ENCODE peak calls at places on chromosomes 6 and 20, in seven cellular contexts. P, Z, O, Q, Y, S and H are unnamed samples.

GRCh38 chr6:162055365-162055764 is 672.2 kb downstream of the PRKN start:
- DNase-seq in P (no peak), Z (no peak), O (no peak), Q (no peak), Y (no peak), S (no peak), H (no peak)

GRCh38 chr6:47207261-47207660 is 102.4 kb downstream of the TNFRSF21 start:
- DNase-seq in P (no peak), Z (no peak), O (no peak), Q (no peak), Y (no peak), S (no peak), H (no peak)

GRCh38 chr20:1809121-1809520 is 86.1 kb upstream of the SIRPA start:
- DNase-seq in P (peak; percentile 90), Z (no peak), O (no peak), Q (no peak), Y (no peak), S (peak; percentile 66), H (peak; percentile 73)

GRCh38 chr6:159062564-159062945 is 17.8 kb upstream of the TAGAP start:
- DNase-seq in P (no peak), Z (no peak), O (peak; percentile 38), Q (no peak), Y (no peak), S (no peak), H (no peak)

GRCh38 chr20:63737940-63738686 is 1.5 kb upstream of the SLC2A4RG start:
- DNase-seq in P (no peak), Z (no peak), O (peak; percentile 43), Q (peak; percentile 63), Y (no peak), S (no peak), H (no peak)

GRCh38 chr20:21465799-21466198 is 48.1 kb downstream of the NKX2-2 start:
- DNase-seq in P (no peak), Z (no peak), O (no peak), Q (no peak), Y (no peak), S (no peak), H (no peak)

GRCh38 chr20:1856419-1856818 is 38.8 kb upstream of the SIRPA start:
- DNase-seq in P (no peak), Z (no peak), O (no peak), Q (no peak), Y (no peak), S (peak; percentile 43), H (no peak)

GRCh38 chr6:139686308-139686707 is 311.9 kb upstream of the CITED2 start:
- DNase-seq in P (peak; percentile 6), Z (no peak), O (no peak), Q (no peak), Y (no peak), S (peak; percentile 52), H (peak; percentile 23)

GRCh38 chr6:169165561-169166300 is 87.9 kb downstream of the THBS2 start:
- DNase-seq in P (no peak), Z (no peak), O (no peak), Q (no peak), Y (no peak), S (peak; percentile 71), H (no peak)

GRCh38 chr6:103273048-103273447 is 1586.7 kb downstream of the HACE1 start:
- DNase-seq in P (no peak), Z (no peak), O (no peak), Q (peak; percentile 52), Y (peak; percentile 62), S (no peak), H (peak; percentile 54)
- TF ChIP-seq CTCF in P (peak; percentile 31), Z (no peak), O (no peak), Q (peak; percentile 64), Y (no peak), S (no peak), H (peak; percentile 49)

DNA sequence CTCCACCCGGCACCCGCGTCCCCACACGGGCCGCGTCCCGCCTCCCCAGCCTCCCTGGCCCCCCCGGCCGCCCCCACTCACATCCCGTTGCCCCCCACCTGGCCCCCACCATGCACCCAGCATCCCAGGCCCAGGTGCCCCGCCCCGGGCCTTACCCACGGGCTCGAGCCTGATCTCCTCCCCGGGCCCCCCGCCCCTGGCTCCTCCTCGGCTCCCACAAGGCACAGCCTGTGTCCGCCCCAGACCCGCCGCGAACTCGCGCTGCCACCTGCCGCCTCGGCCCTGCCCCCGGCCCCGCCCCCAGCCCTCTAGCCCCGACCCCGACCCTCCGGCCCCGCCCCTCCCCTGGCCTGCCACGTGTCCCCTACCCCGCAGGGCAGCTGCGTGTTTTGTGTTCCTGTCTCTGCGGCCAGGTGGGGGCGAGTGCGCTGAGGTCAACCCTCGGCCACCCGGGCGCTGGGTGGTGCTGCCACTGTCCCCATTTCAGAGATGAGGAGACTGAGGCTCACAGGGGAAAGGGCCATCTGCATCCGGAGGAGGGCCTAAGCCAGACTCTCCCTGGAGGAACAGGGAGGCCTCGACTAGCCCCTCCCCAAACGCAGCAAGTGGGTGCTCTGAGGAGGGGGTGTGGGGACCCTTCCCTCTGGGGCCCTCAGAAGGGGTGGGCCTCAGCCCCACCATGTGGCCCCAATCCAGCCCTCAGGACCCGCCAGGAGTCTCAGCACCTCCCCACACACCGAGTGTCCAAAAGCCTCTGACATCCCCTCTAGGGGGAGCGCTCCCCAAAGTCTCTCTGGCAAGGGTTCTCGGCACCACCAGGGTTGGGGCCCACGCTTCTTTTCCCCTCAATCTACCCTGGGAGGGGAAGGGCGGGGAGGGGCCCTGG is 99.8 kb downstream of the TAF4 start:
- DNase-seq in P (no peak), Z (no peak), O (no peak), Q (no peak), Y (no peak), S (no peak), H (no peak)
- TF ChIP-seq CTCF in P (no peak), Z (no peak), O (no peak), Q (no peak), Y (no peak), S (no peak), H (no peak)

GRCh38 chr6:105001063-105001462 is 44.2 kb downstream of the LIN28B start:
- DNase-seq in P (no peak), Z (no peak), O (no peak), Q (no peak), Y (no peak), S (no peak), H (no peak)

GRCh38 chr6:105001906-105002305 is 45.0 kb downstream of the LIN28B start:
- DNase-seq in P (no peak), Z (no peak), O (no peak), Q (no peak), Y (no peak), S (no peak), H (no peak)

DNA sequence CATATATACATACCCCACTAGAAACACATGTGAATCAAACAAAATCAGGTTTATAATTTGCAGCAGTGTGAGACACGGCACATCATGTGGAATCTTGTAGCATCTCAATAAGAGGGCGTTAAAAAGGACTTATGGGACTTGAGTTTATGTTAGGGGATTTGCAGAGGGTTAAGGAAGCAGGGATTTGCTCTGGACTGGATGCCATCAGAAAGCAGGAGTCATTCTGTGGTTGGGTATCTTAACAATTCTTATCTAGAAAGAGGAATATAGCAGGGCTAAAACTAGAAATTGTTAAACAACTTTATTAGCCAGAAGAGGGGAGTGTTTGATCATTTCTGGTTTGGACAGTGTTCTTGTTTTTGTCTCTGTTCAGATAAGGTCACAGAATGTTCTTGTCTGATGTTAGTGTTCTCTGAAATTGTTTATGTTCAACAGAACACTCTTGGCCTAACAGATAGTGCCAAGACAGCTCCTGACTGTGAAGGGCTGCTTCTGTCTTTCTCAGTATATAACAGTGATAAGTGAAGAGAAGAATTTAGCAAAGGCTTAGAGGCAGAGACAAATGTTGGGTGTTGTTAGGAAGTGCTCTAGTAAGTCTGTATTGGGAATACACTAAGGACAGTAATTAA is 39.2 kb downstream of the LIN28B start:
- DNase-seq in P (no peak), Z (peak; percentile 1), O (no peak), Q (peak; percentile 35), Y (peak; percentile 24), S (peak; percentile 53), H (peak; percentile 49)
- TF ChIP-seq CTCF in P (no peak), Z (peak; percentile 28), O (no peak), Q (peak; percentile 47), Y (no peak), S (no peak), H (peak; percentile 30)

GRCh38 chr6:79756496-79756895 is 125.4 kb downstream of the SH3BGRL2 start:
- DNase-seq in P (no peak), Z (no peak), O (no peak), Q (no peak), Y (no peak), S (no peak), H (no peak)

GRCh38 chr6:79764758-79765157 is 133.6 kb downstream of the SH3BGRL2 start:
- DNase-seq in P (no peak), Z (no peak), O (no peak), Q (no peak), Y (no peak), S (no peak), H (no peak)

GRCh38 chr6:79763301-79763700 is 132.2 kb downstream of the SH3BGRL2 start:
- DNase-seq in P (no peak), Z (no peak), O (no peak), Q (no peak), Y (no peak), S (no peak), H (no peak)

GRCh38 chr6:79762370-79762769 is 131.2 kb downstream of the SH3BGRL2 start:
- DNase-seq in P (peak; percentile 7), Z (no peak), O (no peak), Q (no peak), Y (peak; percentile 42), S (peak; percentile 4), H (peak; percentile 34)
- TF ChIP-seq CTCF in P (peak; percentile 55), Z (peak; percentile 16), O (no peak), Q (peak; percentile 34), Y (peak; percentile 29), S (peak; percentile 34), H (no peak)